ENCODE peak calls at places on chromosomes 6 and 20, in six cellular contexts. U is naive thymus-derived CD4-positive, alpha-beta T cell; O is CD8-positive, alpha-beta T cell; Y is HCT116; I is A549; L is spleen. C is an unnamed sample. For H3K4me1, the result is how much of the 10 kb centered on the place peaks cover.

GRCh38 chr20:61434361-61434781 is 182.3 kb downstream of the CDH4 start:
- DNase-seq in U (no peak), O (no peak), Y (no peak), I (no peak), L (no peak), C (no peak)

GRCh38 chr6:2187826-2188225 is 57.6 kb downstream of the GMDS start:
- DNase-seq in U (no peak), O (no peak), Y (no peak), I (no peak), L (no peak), C (no peak)

GRCh38 chr6:126527016-126527606 is 187.2 kb downstream of the CENPW start:
- DNase-seq in U (no peak), O (no peak), Y (no peak), I (no peak), L (no peak), C (no peak)

GRCh38 chr20:53660078-53660909 is 66.7 kb upstream of the ZNF217 start:
- DNase-seq in U (peak), O (peak), Y (no peak), I (peak), L (peak), C (no peak)

GRCh38 chr6:158039571-158040050 is 57.9 kb downstream of the SYNJ2 start:
- DNase-seq in U (no peak), O (no peak), Y (no peak), I (no peak), L (peak), C (peak)

GRCh38 chr6:14393910-14394309 is 276.3 kb downstream of the CD83 start:
- DNase-seq in U (no peak), O (no peak), Y (no peak), I (no peak), L (no peak), C (no peak)

GRCh38 chr6:11653028-11653583 is 115.6 kb downstream of the TMEM170B start:
- DNase-seq in U (peak), O (peak), Y (no peak), I (peak), L (no peak), C (no peak)

GRCh38 chr6:36963451-36964290 is 9.1 kb downstream of the PI16 start:
- DNase-seq in U (no peak), O (peak), Y (no peak), I (no peak), L (peak), C (no peak)

GRCh38 chr6:168526841-168527281 is 85.9 kb downstream of the SMOC2 start:
- DNase-seq in U (no peak), O (no peak), Y (no peak), I (no peak), L (no peak), C (no peak)

GRCh38 chr6:91081452-91082067 is 494.7 kb upstream of the MAP3K7 start:
- DNase-seq in U (no peak), O (no peak), Y (peak), I (peak), L (no peak), C (peak)

GRCh38 chr20:35600176-35600995 is 15.2 kb upstream of the SPAG4 start:
- DNase-seq in U (no peak), O (no peak), Y (no peak), I (no peak), L (no peak), C (no peak)

GRCh38 chr6:86609549-86610388 is 327.6 kb upstream of the HTR1E start:
- DNase-seq in U (no peak), O (no peak), Y (no peak), I (no peak), L (no peak), C (peak)

GRCh38 chr6:170405311-170405975 is 98.9 kb downstream of the FAM120B start:
- DNase-seq in U (no peak), O (no peak), Y (no peak), I (no peak), L (no peak), C (no peak)

GRCh38 chr6:76166297-76166696 is 93.8 kb upstream of the IMPG1 start:
- DNase-seq in U (no peak), O (no peak), Y (no peak), I (no peak), L (no peak), C (no peak)

GRCh38 chr6:121823437-121823851 is 388.0 kb downstream of the GJA1 start:
- DNase-seq in U (no peak), O (no peak), Y (no peak), I (no peak), L (no peak), C (peak)

GRCh38 chr20:37202267-37202943 is 23.1 kb upstream of the MROH8 start:
- DNase-seq in U (no peak), O (no peak), Y (peak), I (peak), L (no peak), C (peak)

GRCh38 chr6:133817460-133818047 is 71.4 kb upstream of the TCF21 start:
- DNase-seq in U (peak), O (peak), Y (peak), I (no peak), L (no peak), C (peak)

GRCh38 chr6:170208651-170209353 is 82.1 kb downstream of the DLL1 start:
- DNase-seq in U (no peak), O (peak), Y (no peak), I (no peak), L (peak), C (no peak)

GRCh38 chr20:41540916-41541315 is 77.3 kb downstream of the CHD6 start:
- DNase-seq in U (no peak), O (no peak), Y (no peak), I (no peak), L (no peak), C (no peak)

GRCh38 chr6:42372699-42373098 is 79.0 kb downstream of the TRERF1 start:
- DNase-seq in U (no peak), O (no peak), Y (no peak), I (no peak), L (no peak), C (no peak)

DNA sequence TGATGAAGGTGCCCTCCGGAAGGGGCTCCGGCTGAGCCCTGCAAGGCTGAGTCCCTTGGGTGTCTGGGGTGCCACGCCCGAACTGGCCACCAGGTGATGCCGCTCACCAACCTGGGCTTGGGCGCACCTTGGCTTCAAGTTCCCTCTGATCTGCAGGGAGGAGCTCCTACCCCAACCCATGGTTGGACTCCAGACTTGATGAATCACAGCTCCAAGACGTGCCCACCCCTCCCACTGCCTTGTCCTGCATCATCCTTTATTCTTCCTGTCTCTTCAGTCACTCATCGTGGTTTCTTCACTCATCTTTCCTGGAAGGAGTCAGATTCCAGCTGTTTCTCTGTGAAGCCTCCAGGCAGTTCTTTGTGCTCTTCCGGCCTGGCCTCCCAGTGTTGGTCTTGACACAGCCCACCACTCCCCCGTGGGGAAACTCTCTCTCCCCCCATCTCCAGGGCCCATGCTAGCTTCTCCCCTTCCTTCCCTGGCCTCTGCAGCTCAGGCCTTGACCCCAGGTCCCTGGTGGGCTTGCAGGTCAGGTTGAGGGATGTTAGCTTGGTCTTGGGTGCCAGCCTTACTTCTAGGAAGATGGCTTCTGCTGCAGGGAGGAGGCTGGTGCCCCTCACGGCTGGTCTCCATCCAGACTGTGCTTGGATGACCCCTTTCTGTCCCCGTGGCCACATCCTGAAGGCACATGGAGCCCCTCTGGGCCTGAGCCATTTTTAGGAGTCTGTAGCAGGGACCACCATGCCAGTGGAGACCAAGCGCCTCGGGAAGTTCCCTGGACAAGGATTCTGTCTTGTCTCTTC is 2.6 kb upstream of the ZBP1 start:
- DNase-seq in U (peak), O (peak), Y (peak), I (peak), L (peak), C (peak)
- H3K4me1 ChIP-seq in U (half or more), O (half or more), Y (under half), I (under half), L (half or more), C (under half)

GRCh38 chr20:17556842-17557674 is 12.8 kb upstream of the DSTN start:
- DNase-seq in U (no peak), O (no peak), Y (no peak), I (no peak), L (no peak), C (no peak)
- H3K4me1 ChIP-seq in U (under half), O (under half), Y (half or more), I (half or more), L (under half), C (under half)

GRCh38 chr20:10309326-10309725 is 90.7 kb downstream of the SNAP25 start:
- DNase-seq in U (no peak), O (no peak), Y (no peak), I (peak), L (no peak), C (no peak)
- H3K4me1 ChIP-seq in U (under half), O (under half), Y (under half), I (half or more), L (under half), C (under half)

GRCh38 chr6:105896052-105896820 is 189.9 kb upstream of the PRDM1 start:
- DNase-seq in U (no peak), O (no peak), Y (no peak), I (no peak), L (no peak), C (peak)
- H3K4me1 ChIP-seq in U (under half), O (under half), Y (under half), I (under half), L (under half), C (under half)

DNA sequence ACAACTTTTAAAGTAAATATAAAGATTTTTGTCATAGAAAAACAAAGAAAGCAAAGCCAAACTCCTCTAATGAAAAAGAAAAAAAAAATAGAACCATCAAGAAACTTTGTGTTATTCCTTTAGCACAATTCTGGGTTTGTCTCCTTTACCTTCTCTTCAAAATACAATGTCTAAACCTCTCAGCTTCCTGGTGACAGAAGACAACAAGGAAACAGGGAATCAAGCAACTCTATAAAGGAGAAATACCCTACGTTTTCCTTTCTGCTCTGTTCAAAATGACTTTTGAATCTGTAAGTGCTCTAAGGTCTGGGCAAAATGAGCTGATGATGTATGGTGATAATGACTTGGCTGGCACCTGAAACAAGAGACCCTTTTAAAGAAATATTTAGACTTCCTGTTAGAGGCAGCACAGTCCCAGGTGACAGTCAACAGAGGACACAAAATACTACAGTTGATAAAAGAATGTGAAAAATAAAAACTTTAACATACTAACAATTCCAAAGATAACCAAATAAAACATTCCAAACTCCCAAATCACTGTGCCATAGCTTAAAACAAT is 101.4 kb downstream of the PRDM1 start:
- DNase-seq in U (no peak), O (no peak), Y (no peak), I (no peak), L (no peak), C (no peak)
- H3K4me1 ChIP-seq in U (under half), O (under half), Y (under half), I (under half), L (under half), C (under half)

DNA sequence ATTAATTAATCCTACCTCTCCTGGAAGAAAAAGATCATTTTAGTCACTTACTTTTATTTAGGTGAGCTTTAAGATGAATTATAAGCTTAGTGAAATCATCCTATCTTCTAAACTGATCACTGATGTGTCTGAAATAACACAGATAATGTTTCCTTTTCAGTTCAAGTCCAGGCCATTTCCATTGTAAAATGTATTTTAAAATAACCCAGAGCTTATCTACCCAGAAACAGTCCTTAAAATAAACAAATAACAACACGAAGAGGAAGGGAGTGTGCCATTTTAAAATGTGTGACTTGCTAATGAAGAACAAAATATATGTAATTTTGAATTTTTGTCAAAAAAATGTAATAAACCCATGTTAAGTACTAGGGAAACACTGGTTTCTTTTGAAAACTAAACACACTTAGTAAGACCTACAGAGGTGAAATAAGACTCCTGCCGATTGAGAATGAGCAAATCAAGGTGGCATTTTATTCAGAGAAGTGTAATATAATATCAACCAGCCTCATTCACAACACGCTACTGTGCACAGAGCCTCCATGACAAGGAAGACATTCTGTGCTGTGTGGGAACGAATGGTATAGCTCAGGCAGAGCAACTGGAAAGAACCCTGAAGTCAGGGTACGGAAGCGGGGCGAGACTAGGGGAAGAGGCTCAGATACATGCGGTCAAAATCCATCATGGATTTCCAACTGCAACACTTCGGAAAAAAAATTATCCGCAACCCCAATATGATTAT is 7.7 kb downstream of the LRP11 start:
- DNase-seq in U (no peak), O (no peak), Y (no peak), I (no peak), L (no peak), C (no peak)
- H3K4me1 ChIP-seq in U (under half), O (under half), Y (under half), I (half or more), L (under half), C (under half)

GRCh38 chr6:139972116-139972515 is 597.7 kb upstream of the CITED2 start:
- DNase-seq in U (no peak), O (no peak), Y (no peak), I (no peak), L (no peak), C (no peak)
- H3K4me1 ChIP-seq in U (under half), O (under half), Y (under half), I (under half), L (under half), C (under half)

GRCh38 chr6:44034931-44035345 is 92.3 kb downstream of the MRPL14 start:
- DNase-seq in U (no peak), O (no peak), Y (no peak), I (no peak), L (no peak), C (no peak)
- H3K4me1 ChIP-seq in U (under half), O (under half), Y (under half), I (under half), L (under half), C (under half)

DNA sequence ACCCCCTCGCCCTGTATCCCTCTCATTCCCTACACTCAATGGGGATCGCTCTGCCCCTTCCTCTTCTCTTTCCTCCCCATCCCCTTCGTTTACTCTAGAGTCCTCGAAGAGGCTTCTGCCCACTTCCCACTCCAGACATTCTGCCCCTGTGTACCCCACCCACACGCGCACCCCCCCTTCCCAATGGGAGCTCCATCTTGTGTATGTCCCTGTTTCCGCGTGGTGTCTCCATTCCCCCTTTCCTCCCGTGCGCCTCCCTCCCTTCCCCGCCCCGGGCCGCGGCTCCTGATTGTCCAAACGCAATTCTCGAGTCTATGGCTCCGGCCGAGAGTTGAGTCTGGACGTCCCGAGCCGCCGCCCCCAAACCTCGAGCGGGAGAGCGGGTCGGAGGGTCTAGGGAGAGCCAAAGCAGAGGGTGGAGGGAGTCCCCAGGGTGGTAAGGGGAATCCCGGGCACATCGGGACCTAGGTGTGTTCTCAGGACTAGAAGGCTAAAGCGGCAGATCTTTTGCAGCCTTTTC is 671 bp upstream of the RING1 start:
- DNase-seq in U (no peak), O (no peak), Y (no peak), I (no peak), L (peak), C (peak)
- H3K4me1 ChIP-seq in U (under half), O (under half), Y (half or more), I (under half), L (half or more), C (under half)

GRCh38 chr6:114195736-114196403 is 147.0 kb downstream of the HS3ST5 start:
- DNase-seq in U (no peak), O (no peak), Y (no peak), I (no peak), L (no peak), C (peak)
- H3K4me1 ChIP-seq in U (under half), O (under half), Y (under half), I (under half), L (under half), C (under half)

C was measured in Caco-2.